ENCODE peak calls at places on chromosomes 11 and 22, in eight cellular contexts. One of them, this sample, is unnamed. For H3K36me3, the result is how much of the 10 kb centered on the place peaks cover.

GRCh38 chr22:42796081-42796480 is 61.0 kb downstream of the ARFGAP3 start:
- DNase-seq in mammary epithelial cell: no peak
- DNase-seq in fibroblast of lung: no peak
- DNase-seq in hepatocyte: no peak
- DNase-seq in A673: no peak
- DNase-seq in MM.1S: no peak
- DNase-seq in HepG2: no peak
- DNase-seq in PC-9: no peak
- DNase-seq in this sample: no peak

GRCh38 chr11:9138612-9139579 is 47.5 kb upstream of the SCUBE2 start:
- DNase-seq in HepG2: peak
- DNase-seq in hepatocyte: peak
- DNase-seq in mammary epithelial cell: peak
- DNase-seq in A673: peak
- DNase-seq in MM.1S: no peak
- DNase-seq in PC-9: peak
- DNase-seq in fibroblast of lung: peak
- DNase-seq in this sample: no peak

GRCh38 chr11:126791446-126791845 is 209.1 kb downstream of the KIRREL3 start:
- DNase-seq in PC-9: no peak
- DNase-seq in A673: no peak
- DNase-seq in mammary epithelial cell: no peak
- DNase-seq in hepatocyte: no peak
- DNase-seq in MM.1S: no peak
- DNase-seq in HepG2: no peak
- DNase-seq in fibroblast of lung: no peak
- DNase-seq in this sample: peak

GRCh38 chr22:17472886-17473285 is 90.4 kb upstream of the SLC25A18 start:
- DNase-seq in PC-9: no peak
- DNase-seq in fibroblast of lung: no peak
- DNase-seq in hepatocyte: no peak
- DNase-seq in A673: no peak
- DNase-seq in HepG2: no peak
- DNase-seq in MM.1S: no peak
- DNase-seq in mammary epithelial cell: no peak
- DNase-seq in this sample: no peak

GRCh38 chr11:120501440-120501839 is 10.1 kb upstream of the GRIK4 start:
- DNase-seq in A673: no peak
- DNase-seq in MM.1S: no peak
- DNase-seq in mammary epithelial cell: no peak
- DNase-seq in HepG2: no peak
- DNase-seq in hepatocyte: no peak
- DNase-seq in PC-9: no peak
- DNase-seq in fibroblast of lung: no peak
- DNase-seq in this sample: no peak

GRCh38 chr11:43955381-43956118 is 13.1 kb downstream of the C11orf96 start:
- DNase-seq in mammary epithelial cell: peak
- DNase-seq in A673: no peak
- DNase-seq in fibroblast of lung: no peak
- DNase-seq in PC-9: no peak
- DNase-seq in hepatocyte: no peak
- DNase-seq in MM.1S: no peak
- DNase-seq in HepG2: no peak
- DNase-seq in this sample: no peak

GRCh38 chr11:10908215-10908990 is 50.5 kb upstream of the ZBED5 start:
- DNase-seq in MM.1S: no peak
- DNase-seq in fibroblast of lung: peak
- DNase-seq in A673: peak
- DNase-seq in hepatocyte: peak
- DNase-seq in HepG2: no peak
- DNase-seq in mammary epithelial cell: peak
- DNase-seq in PC-9: peak
- DNase-seq in this sample: no peak

GRCh38 chr11:13135385-13136271 is 126.5 kb downstream of the RASSF10 start:
- DNase-seq in fibroblast of lung: peak
- DNase-seq in HepG2: peak
- DNase-seq in A673: no peak
- DNase-seq in MM.1S: no peak
- DNase-seq in PC-9: peak
- DNase-seq in mammary epithelial cell: peak
- DNase-seq in hepatocyte: no peak
- DNase-seq in this sample: no peak

GRCh38 chr11:115848080-115848479 is 343.9 kb upstream of the CADM1 start:
- DNase-seq in fibroblast of lung: no peak
- DNase-seq in hepatocyte: peak
- DNase-seq in MM.1S: no peak
- DNase-seq in HepG2: peak
- DNase-seq in PC-9: no peak
- DNase-seq in mammary epithelial cell: no peak
- DNase-seq in A673: no peak
- DNase-seq in this sample: no peak

GRCh38 chr11:81647374-81647773 is 1086.3 kb downstream of the FAM181B start:
- DNase-seq in A673: peak
- DNase-seq in hepatocyte: no peak
- DNase-seq in HepG2: no peak
- DNase-seq in MM.1S: no peak
- DNase-seq in PC-9: no peak
- DNase-seq in mammary epithelial cell: no peak
- DNase-seq in fibroblast of lung: peak
- DNase-seq in this sample: no peak

GRCh38 chr11:95641506-95641905 is 148.1 kb downstream of the FAM76B start:
- DNase-seq in HepG2: no peak
- DNase-seq in MM.1S: peak
- DNase-seq in PC-9: no peak
- DNase-seq in fibroblast of lung: no peak
- DNase-seq in A673: no peak
- DNase-seq in hepatocyte: no peak
- DNase-seq in mammary epithelial cell: peak
- DNase-seq in this sample: no peak

GRCh38 chr11:64759131-64759721 is 548 bp downstream of the PYGM start:
- DNase-seq in MM.1S: no peak
- DNase-seq in A673: no peak
- DNase-seq in HepG2: peak
- DNase-seq in fibroblast of lung: no peak
- DNase-seq in mammary epithelial cell: no peak
- DNase-seq in PC-9: no peak
- DNase-seq in hepatocyte: no peak
- DNase-seq in this sample: no peak

GRCh38 chr22:19882446-19883381 is 28.0 kb upstream of the GNB1L start:
- DNase-seq in mammary epithelial cell: no peak
- DNase-seq in MM.1S: no peak
- DNase-seq in HepG2: no peak
- DNase-seq in hepatocyte: no peak
- DNase-seq in A673: no peak
- DNase-seq in PC-9: no peak
- DNase-seq in fibroblast of lung: no peak
- DNase-seq in this sample: no peak

DNA sequence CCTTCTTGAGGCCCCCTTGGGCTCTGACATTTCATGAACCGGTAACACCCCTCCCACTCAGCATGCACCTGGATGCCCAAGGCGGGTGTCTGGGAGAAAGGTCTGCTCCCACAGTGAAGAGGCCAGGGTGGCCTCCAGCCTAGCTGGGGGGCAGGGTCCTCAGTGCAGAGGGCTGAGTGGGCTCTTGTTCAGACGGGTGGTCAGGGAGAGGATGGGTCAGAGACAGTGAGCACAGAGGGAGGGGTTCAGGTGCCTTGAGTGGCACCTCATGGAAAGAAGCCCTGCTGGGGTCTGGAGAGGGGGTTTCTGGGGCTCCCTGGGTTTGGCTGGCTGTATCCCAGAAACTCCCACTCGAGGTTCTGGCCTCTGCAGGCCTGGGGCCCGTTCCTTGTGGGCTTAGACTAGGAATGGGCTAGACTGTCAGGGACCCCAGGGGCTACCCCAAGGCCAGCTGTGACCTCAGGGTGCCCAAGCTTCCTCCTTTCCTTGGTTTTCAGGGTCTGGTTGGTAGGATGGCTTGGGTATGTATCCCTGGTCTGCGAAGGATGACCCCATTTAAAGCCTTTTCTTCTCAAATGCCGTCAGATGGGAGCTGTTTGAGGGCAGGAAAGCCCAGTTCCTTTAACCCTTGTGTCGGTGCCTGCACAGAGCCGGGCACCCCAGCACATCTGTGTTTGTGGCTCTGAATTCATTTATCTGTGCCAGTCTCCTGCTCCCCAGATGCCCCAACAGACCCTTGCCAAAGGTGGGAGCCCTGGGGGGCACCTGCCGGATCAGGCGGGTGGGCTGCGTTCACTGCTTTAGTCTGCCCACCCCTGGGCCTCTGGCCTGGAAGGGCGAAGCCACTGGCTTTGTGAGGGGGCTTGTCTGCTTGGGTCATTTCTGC is 1.3 kb downstream of the SYNGR1 start:
- DNase-seq in hepatocyte: no peak
- DNase-seq in HepG2: no peak
- DNase-seq in fibroblast of lung: no peak
- DNase-seq in PC-9: no peak
- DNase-seq in MM.1S: no peak
- DNase-seq in A673: no peak
- DNase-seq in mammary epithelial cell: no peak
- DNase-seq in this sample: no peak
- TF ChIP-seq EZH2 in hepatocyte: no peak
- TF ChIP-seq EZH2 in HepG2: no peak
- TF ChIP-seq EZH2 in fibroblast of lung: no peak
- TF ChIP-seq EZH2 in PC-9: no peak
- TF ChIP-seq EZH2 in MM.1S: no peak
- TF ChIP-seq EZH2 in A673: no peak
- TF ChIP-seq EZH2 in mammary epithelial cell: no peak
- TF ChIP-seq EZH2 in this sample: no peak

DNA sequence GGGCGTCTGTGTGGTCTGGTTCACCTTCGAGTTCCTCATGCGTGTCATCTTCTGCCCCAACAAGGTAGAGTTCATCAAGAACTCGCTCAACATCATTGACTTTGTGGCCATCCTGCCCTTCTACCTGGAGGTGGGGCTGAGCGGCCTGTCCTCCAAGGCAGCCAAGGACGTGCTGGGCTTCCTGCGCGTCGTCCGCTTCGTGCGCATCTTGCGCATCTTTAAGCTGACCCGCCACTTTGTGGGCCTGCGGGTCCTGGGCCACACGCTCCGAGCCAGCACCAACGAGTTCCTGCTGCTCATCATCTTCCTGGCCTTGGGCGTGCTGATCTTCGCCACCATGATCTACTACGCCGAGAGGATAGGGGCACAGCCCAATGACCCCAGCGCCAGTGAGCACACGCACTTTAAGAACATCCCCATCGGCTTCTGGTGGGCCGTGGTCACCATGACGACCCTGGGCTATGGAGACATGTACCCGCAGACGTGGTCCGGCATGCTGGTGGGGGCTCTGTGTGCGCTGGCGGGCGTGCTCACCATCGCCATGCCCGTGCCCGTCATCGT is 37.3 kb downstream of the KCNC1 start:
- DNase-seq in mammary epithelial cell: no peak
- DNase-seq in A673: no peak
- DNase-seq in MM.1S: no peak
- DNase-seq in fibroblast of lung: no peak
- DNase-seq in PC-9: no peak
- DNase-seq in HepG2: no peak
- DNase-seq in hepatocyte: no peak
- DNase-seq in this sample: no peak
- H3K36me3 ChIP-seq in mammary epithelial cell: under half
- H3K36me3 ChIP-seq in A673: under half
- H3K36me3 ChIP-seq in MM.1S: under half
- H3K36me3 ChIP-seq in fibroblast of lung: under half
- H3K36me3 ChIP-seq in PC-9: under half
- H3K36me3 ChIP-seq in HepG2: under half
- H3K36me3 ChIP-seq in hepatocyte: under half
- H3K36me3 ChIP-seq in this sample: under half

DNA sequence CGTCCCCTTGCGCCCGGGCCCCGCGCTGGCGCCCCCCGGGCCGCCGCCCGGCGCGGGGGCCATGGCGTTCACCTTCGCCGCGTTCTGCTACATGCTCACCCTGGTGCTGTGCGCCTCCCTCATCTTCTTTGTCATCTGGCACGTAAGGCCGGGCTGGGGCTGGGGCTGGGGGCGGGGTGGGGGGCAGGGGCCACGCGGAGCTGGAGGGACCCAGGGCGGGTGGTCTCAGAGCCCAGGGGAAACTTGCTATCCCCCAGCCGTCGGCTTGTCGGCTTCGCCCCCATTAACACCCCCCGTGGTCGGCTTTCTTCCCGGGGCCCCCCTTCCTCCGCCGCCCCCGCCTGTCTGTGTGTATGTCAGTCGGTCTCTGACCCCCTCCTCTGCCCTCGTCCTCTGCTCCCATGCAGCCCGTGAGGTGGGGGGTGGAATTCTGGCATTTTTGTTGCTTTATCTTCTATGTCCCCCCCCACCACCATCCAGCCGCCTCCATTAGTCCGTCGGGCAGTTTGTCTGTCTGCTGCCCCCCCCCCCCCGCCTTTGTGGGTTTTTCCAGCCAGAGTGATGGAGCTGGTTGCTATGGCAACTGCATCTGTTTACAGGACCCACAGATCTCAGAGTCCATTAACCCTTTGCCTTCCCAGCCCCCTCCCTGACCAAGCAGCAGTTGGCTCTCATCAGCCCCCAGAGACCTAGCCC is 569 bp downstream of the CNIH2 start:
- DNase-seq in mammary epithelial cell: no peak
- DNase-seq in PC-9: no peak
- DNase-seq in fibroblast of lung: no peak
- DNase-seq in hepatocyte: no peak
- DNase-seq in HepG2: no peak
- DNase-seq in A673: peak
- DNase-seq in MM.1S: no peak
- DNase-seq in this sample: no peak
- TF ChIP-seq EZH2 in mammary epithelial cell: no peak
- TF ChIP-seq EZH2 in PC-9: no peak
- TF ChIP-seq EZH2 in fibroblast of lung: no peak
- TF ChIP-seq EZH2 in hepatocyte: no peak
- TF ChIP-seq EZH2 in HepG2: no peak
- TF ChIP-seq EZH2 in A673: no peak
- TF ChIP-seq EZH2 in MM.1S: no peak
- TF ChIP-seq EZH2 in this sample: no peak

GRCh38 chr22:38228326-38228872 is 26.6 kb downstream of the MAFF start:
- DNase-seq in hepatocyte: no peak
- DNase-seq in mammary epithelial cell: no peak
- DNase-seq in MM.1S: no peak
- DNase-seq in A673: no peak
- DNase-seq in fibroblast of lung: no peak
- DNase-seq in PC-9: no peak
- DNase-seq in HepG2: no peak
- DNase-seq in this sample: no peak
- H3K36me3 ChIP-seq in hepatocyte: under half
- H3K36me3 ChIP-seq in mammary epithelial cell: under half
- H3K36me3 ChIP-seq in MM.1S: under half
- H3K36me3 ChIP-seq in A673: under half
- H3K36me3 ChIP-seq in fibroblast of lung: under half
- H3K36me3 ChIP-seq in PC-9: half or more
- H3K36me3 ChIP-seq in HepG2: under half
- H3K36me3 ChIP-seq in this sample: under half

This sample was measured in H1.